ENCODE peak calls at places on chromosomes 3 and 15, in four cellular contexts. H is IMR-90; Q is CD4-positive, alpha-beta memory T cell; A is Karpas-422. D is an unnamed sample.

GRCh38 chr15:81157939-81158223 is 23.8 kb downstream of the CFAP161 start:
- DNase-seq in A (no peak), Q (no peak), H (no peak), D (no peak)

GRCh38 chr3:102083971-102084370 is 234.7 kb downstream of the NFKBIZ start:
- DNase-seq in H (peak; percentile 77), Q (no peak), A (no peak), D (no peak)

GRCh38 chr3:35908366-35909232 is 269.3 kb downstream of the ARPP21 start:
- DNase-seq in Q (no peak), H (peak; percentile 70), A (peak; percentile 88), D (peak; percentile 27)

GRCh38 chr3:179005706-179006105 is 65.9 kb downstream of the ZMAT3 start:
- DNase-seq in H (no peak), Q (no peak), A (no peak), D (no peak)

GRCh38 chr15:49103676-49104075 is 51.7 kb downstream of the COPS2 start:
- DNase-seq in A (no peak), H (no peak), Q (no peak), D (no peak)

GRCh38 chr15:56617628-56618027 is 115.7 kb downstream of the ZNF280D start:
- DNase-seq in A (no peak), H (no peak), Q (no peak), D (no peak)

GRCh38 chr3:18177271-18177670 is 247.9 kb downstream of the SATB1 start:
- DNase-seq in H (no peak), Q (no peak), A (no peak), D (no peak)

GRCh38 chr15:40343512-40343911 is 2.8 kb upstream of the CCDC9B start:
- DNase-seq in H (peak; percentile 98), Q (no peak), A (no peak), D (no peak)

GRCh38 chr3:150740733-150741496 is 22.1 kb downstream of the SIAH2 start:
- DNase-seq in Q (no peak), H (no peak), A (no peak), D (no peak)

GRCh38 chr3:5001135-5001534 is 21.9 kb downstream of the BHLHE40 start:
- DNase-seq in Q (no peak), A (no peak), H (no peak), D (no peak)

GRCh38 chr15:48437178-48437577 is 105.9 kb downstream of the DUT start:
- DNase-seq in A (no peak), Q (no peak), H (peak; percentile 52), D (no peak)

GRCh38 chr3:142910280-142910679 is 21.4 kb upstream of the PCOLCE2 start:
- DNase-seq in H (no peak), Q (no peak), A (no peak), D (no peak)

GRCh38 chr15:91561371-91562100 is 292.0 kb upstream of the SLCO3A1 start:
- DNase-seq in Q (no peak), H (peak; percentile 98), A (no peak), D (no peak)

GRCh38 chr3:140827894-140828293 is 113.7 kb upstream of the SLC25A36 start:
- DNase-seq in A (no peak), Q (no peak), H (no peak), D (no peak)

GRCh38 chr3:160676547-160677303 is at the start of gene ARL14:
- DNase-seq in A (no peak), H (peak; percentile 68), Q (no peak), D (no peak)

GRCh38 chr15:57213783-57214366 is 162.4 kb upstream of the CGNL1 start:
- DNase-seq in H (peak; percentile 67), Q (no peak), A (peak; percentile 76), D (no peak)

GRCh38 chr15:34442891-34443290 is 5.3 kb upstream of the GOLGA8A start:
- DNase-seq in Q (no peak), A (no peak), H (no peak), D (no peak)

GRCh38 chr3:37554364-37554763 is 307.3 kb upstream of the CTDSPL start:
- DNase-seq in A (peak; percentile 73), Q (no peak), H (no peak), D (no peak)

GRCh38 chr3:155643581-155644165 is 101.2 kb downstream of the PLCH1 start:
- DNase-seq in Q (no peak), H (no peak), A (no peak), D (no peak)

GRCh38 chr3:106814231-106814630 is 563.0 kb upstream of the CCDC54 start:
- DNase-seq in H (no peak), Q (no peak), A (no peak), D (peak; percentile 47)

GRCh38 chr3:190306513-190307163 is 15.6 kb downstream of the CLDN1 start:
- DNase-seq in Q (no peak), A (no peak), H (peak; percentile 47), D (no peak)

GRCh38 chr3:105827959-105828358 is 40.9 kb downstream of the CBLB start:
- DNase-seq in Q (no peak), H (peak; percentile 90), A (peak; percentile 45), D (no peak)

GRCh38 chr15:66251790-66252355 is 1.7 kb downstream of the MEGF11 start:
- DNase-seq in A (no peak), Q (no peak), H (no peak), D (no peak)

GRCh38 chr15:85941186-85941855 is 138.3 kb upstream of the AGBL1 start:
- DNase-seq in Q (no peak), H (no peak), A (no peak), D (no peak)

GRCh38 chr3:54167999-54168398 is 45.6 kb downstream of the CACNA2D3 start:
- DNase-seq in Q (no peak), H (no peak), A (no peak), D (no peak)

GRCh38 chr15:69344238-69344637 is 45.5 kb downstream of the PAQR5 start:
- DNase-seq in A (no peak), H (no peak), Q (no peak), D (no peak)

GRCh38 chr3:66485291-66485968 is 15.4 kb downstream of the LRIG1 start:
- DNase-seq in Q (no peak), H (peak; percentile 97), A (no peak), D (no peak)

GRCh38 chr15:91886878-91887277 is 33.4 kb downstream of the SLCO3A1 start:
- DNase-seq in Q (no peak), A (no peak), H (no peak), D (no peak)

GRCh38 chr3:101903426-101903825 is 54.1 kb downstream of the NFKBIZ start:
- DNase-seq in A (no peak), Q (no peak), H (peak; percentile 55), D (no peak)

GRCh38 chr3:55477306-55478010 is 9.6 kb downstream of the WNT5A start:
- DNase-seq in H (no peak), Q (no peak), A (no peak), D (no peak)

GRCh38 chr15:91302588-91303439 is 202.8 kb downstream of the SV2B start:
- DNase-seq in Q (no peak), H (peak; percentile 63), A (peak; percentile 85), D (no peak)

GRCh38 chr3:133464573-133464972 is 64.7 kb downstream of the BFSP2 start:
- DNase-seq in H (peak; percentile 56), Q (no peak), A (peak; percentile 85), D (no peak)

GRCh38 chr15:101063212-101063611 is 144.1 kb downstream of the LRRK1 start:
- DNase-seq in Q (no peak), H (no peak), A (no peak), D (no peak)

GRCh38 chr3:125148836-125149235 is 63.7 kb downstream of the SLC12A8 start:
- DNase-seq in H (peak; percentile 33), Q (no peak), A (peak; percentile 91), D (peak; percentile 67)
- H3K27ac ChIP-seq in H (no peak overlapping the region), Q (no peak overlapping the region), A (peak overlapping the region; percentile 96), D (peak overlapping the region; percentile 79)

GRCh38 chr3:157081681-157082210 is 78.2 kb downstream of the CCNL1 start:
- DNase-seq in A (peak; percentile 92), H (peak; percentile 94), Q (peak; percentile 92), D (peak; percentile 88)
- H3K27ac ChIP-seq in A (no peak overlapping the region), H (no peak overlapping the region), Q (peak overlapping the region; percentile 55), D (no peak overlapping the region)

DNA sequence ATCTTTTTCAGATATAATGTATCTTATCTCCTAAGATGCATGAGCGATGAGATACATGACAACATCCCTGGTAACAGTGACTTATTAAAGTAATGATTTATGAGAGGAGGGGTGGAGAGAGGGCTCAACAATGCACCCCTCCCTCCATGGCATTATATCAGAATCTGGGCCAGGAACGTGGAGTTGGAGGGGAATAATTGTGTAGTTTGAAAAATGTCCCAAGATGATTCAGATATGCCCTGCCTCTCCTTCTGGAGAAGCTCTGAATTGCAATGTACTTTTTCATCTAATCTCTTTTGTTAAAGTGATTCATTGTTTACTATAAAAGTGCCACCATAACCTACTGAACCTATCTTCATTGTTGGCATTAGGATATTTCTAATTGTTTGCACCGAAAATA is 86.5 kb downstream of the FRMD4B start:
- DNase-seq in A (no peak), H (no peak), Q (no peak), D (no peak)
- H3K27ac ChIP-seq in A (no peak overlapping the region), H (no peak overlapping the region), Q (no peak overlapping the region), D (no peak overlapping the region)

DNA sequence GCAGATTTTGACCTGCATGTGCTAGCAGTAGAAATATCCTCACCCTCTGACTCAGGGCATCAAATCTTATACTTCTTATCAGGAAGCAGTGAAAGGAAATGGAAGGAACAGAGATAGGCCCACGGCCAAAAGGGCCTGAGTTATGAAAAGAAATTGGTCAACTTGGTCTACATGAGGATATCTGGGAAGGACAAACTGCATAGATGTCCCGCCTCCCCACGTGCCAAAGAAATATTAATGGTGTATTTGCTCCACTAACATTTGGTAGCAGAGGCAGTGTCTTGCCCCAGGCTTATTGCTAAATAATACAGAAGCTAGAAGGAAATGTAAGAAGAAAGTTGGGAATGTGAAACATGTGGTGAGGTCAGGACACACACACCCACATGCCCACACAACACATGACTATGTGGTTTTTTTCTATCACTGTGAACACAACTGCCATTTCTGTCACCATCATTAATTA is 93.5 kb upstream of the COL8A1 start:
- DNase-seq in H (peak; percentile 34), A (no peak), Q (no peak), D (peak; percentile 23)
- H3K27ac ChIP-seq in H (no peak overlapping the region), A (no peak overlapping the region), Q (no peak overlapping the region), D (peak overlapping the region; percentile 83)

GRCh38 chr3:170044280-170044679 is 6.5 kb downstream of the GPR160 start:
- DNase-seq in Q (no peak), H (no peak), A (no peak), D (no peak)

GRCh38 chr3:170038434-170039110 is 777 bp downstream of the GPR160 start:
- DNase-seq in A (peak; percentile 67), Q (peak; percentile 44), H (no peak), D (no peak)

GRCh38 chr3:170037463-170038433 is at the start of gene GPR160:
- DNase-seq in Q (peak; percentile 79), H (peak; percentile 15), A (peak; percentile 94), D (peak; percentile 71)

GRCh38 chr3:170043506-170043905 is 5.7 kb downstream of the GPR160 start:
- DNase-seq in A (no peak), H (no peak), Q (no peak), D (no peak)

GRCh38 chr3:170040283-170040907 is 2.6 kb downstream of the GPR160 start:
- DNase-seq in Q (no peak), H (no peak), A (no peak), D (no peak)
- H3K27ac ChIP-seq in Q (no peak overlapping the region), H (no peak overlapping the region), A (no peak overlapping the region), D (no peak overlapping the region)

D was measured in left ventricle myocardium inferior.